ENCODE peak calls at places on chromosomes 5 and 9, in nine cellular contexts. D, E, Z, L, H, T, J, N and U are unnamed samples. For H3K36me3, the result is how much of the 10 kb centered on the place peaks cover.

GRCh38 chr9:34343090-34343489 is 13.7 kb downstream of the NUDT2 start:
- DNase-seq in D (peak), E (no peak), Z (peak), L (no peak), H (no peak), T (peak), J (no peak), N (peak), U (no peak)

GRCh38 chr5:132136906-132137305 is 63.3 kb downstream of the CSF2 start:
- DNase-seq in D (no peak), E (no peak), Z (no peak), L (no peak), H (no peak), T (no peak), J (no peak), N (no peak), U (no peak)

GRCh38 chr5:8908055-8908683 is 637.7 kb downstream of the SEMA5A start:
- DNase-seq in D (peak), E (no peak), Z (no peak), L (peak), H (peak), T (no peak), J (peak), N (no peak), U (peak)

GRCh38 chr9:79471577-79472543 is 99.9 kb upstream of the TLE4 start:
- DNase-seq in D (peak), E (no peak), Z (peak), L (no peak), H (peak), T (peak), J (no peak), N (peak), U (no peak)

GRCh38 chr5:43396762-43397304 is 15.4 kb downstream of the CCL28 start:
- DNase-seq in D (peak), E (peak), Z (peak), L (no peak), H (peak), T (peak), J (peak), N (peak), U (peak)

GRCh38 chr5:98769256-98770157 is 4.0 kb upstream of the RGMB start:
- DNase-seq in D (peak), E (peak), Z (peak), L (no peak), H (peak), T (peak), J (no peak), N (peak), U (peak)

GRCh38 chr9:121683652-121684051 is 32.2 kb downstream of the DAB2IP start:
- DNase-seq in D (no peak), E (no peak), Z (no peak), L (no peak), H (no peak), T (no peak), J (no peak), N (no peak), U (no peak)

GRCh38 chr5:173915310-173916005 is 27.3 kb downstream of the CPEB4 start:
- DNase-seq in D (no peak), E (no peak), Z (no peak), L (no peak), H (no peak), T (no peak), J (peak), N (no peak), U (no peak)

GRCh38 chr9:22237497-22238363 is 208.9 kb upstream of the DMRTA1 start:
- DNase-seq in D (no peak), E (no peak), Z (no peak), L (no peak), H (peak), T (no peak), J (peak), N (no peak), U (no peak)

GRCh38 chr9:127112056-127112455 is 10.4 kb downstream of the ANGPTL2 start:
- DNase-seq in D (no peak), E (no peak), Z (no peak), L (peak), H (no peak), T (peak), J (no peak), N (no peak), U (peak)

GRCh38 chr9:89943309-89943708 is 338.5 kb downstream of the GADD45G start:
- DNase-seq in D (no peak), E (no peak), Z (no peak), L (no peak), H (no peak), T (no peak), J (no peak), N (no peak), U (no peak)

GRCh38 chr5:126656397-126657007 is 55.8 kb downstream of the PHAX start:
- DNase-seq in D (no peak), E (no peak), Z (no peak), L (peak), H (peak), T (no peak), J (peak), N (no peak), U (peak)

GRCh38 chr5:158023266-158023665 is 164.3 kb upstream of the CLINT1 start:
- DNase-seq in D (no peak), E (no peak), Z (no peak), L (no peak), H (no peak), T (no peak), J (no peak), N (no peak), U (no peak)

GRCh38 chr5:125484272-125485002 is 738.0 kb upstream of the ZNF608 start:
- DNase-seq in D (peak), E (peak), Z (peak), L (no peak), H (peak), T (peak), J (no peak), N (peak), U (no peak)

GRCh38 chr5:106854941-106855340 is 815.8 kb downstream of the EFNA5 start:
- DNase-seq in D (no peak), E (no peak), Z (no peak), L (no peak), H (no peak), T (no peak), J (no peak), N (no peak), U (no peak)

GRCh38 chr9:114156311-114156657 is 947 bp downstream of the COL27A1 start:
- DNase-seq in D (no peak), E (no peak), Z (peak), L (no peak), H (peak), T (no peak), J (no peak), N (peak), U (no peak)

GRCh38 chr9:114155263-114155966 is at the start of gene COL27A1:
- DNase-seq in D (peak), E (peak), Z (peak), L (peak), H (peak), T (peak), J (peak), N (peak), U (peak)

GRCh38 chr9:114157516-114158176 is 2.3 kb downstream of the COL27A1 start:
- DNase-seq in D (no peak), E (no peak), Z (no peak), L (no peak), H (no peak), T (no peak), J (no peak), N (no peak), U (no peak)

GRCh38 chr9:114155967-114156294 is 594 bp downstream of the COL27A1 start:
- DNase-seq in D (no peak), E (no peak), Z (no peak), L (no peak), H (no peak), T (no peak), J (no peak), N (peak), U (peak)

DNA sequence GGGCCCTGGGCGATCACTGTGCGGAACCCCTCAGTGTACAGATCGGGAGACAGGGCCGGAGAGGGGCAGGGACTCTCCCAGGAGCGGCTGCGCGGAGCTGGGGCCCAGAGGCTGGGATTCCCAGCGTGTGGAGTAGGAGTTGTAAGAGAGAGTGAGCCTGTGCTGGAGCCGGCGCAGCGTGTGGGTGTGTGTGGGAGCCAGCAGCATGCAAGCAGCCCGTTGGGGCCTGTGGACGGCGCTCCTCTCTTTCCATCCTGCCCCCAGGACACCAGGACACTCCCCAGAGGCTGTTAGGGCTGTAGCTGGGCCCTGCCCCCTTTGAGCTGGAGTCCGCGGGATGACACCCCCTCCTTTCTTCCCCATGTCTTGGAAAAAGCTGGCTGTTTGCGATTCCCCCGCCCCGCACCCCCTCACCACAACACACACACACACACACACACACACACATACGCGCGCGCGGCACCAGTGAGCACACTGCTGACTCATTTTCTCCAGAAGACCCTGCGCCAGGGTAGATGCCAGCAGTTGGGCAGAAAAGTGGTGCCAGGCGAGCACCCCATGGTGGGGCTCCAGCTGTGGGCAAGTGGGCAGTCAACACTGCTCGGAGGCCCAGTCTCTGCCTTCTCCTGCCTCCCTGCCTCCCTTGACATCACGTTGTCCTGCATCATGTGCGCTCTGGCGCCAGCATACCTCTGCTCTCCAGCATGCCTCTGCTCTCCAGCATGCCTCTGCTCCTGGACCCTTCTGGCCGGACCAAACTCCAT is 1.5 kb downstream of the COL27A1 start:
- DNase-seq in D (peak), E (peak), Z (peak), L (no peak), H (peak), T (peak), J (no peak), N (peak), U (peak)
- H3K4me3 ChIP-seq in D (peak), E (peak), Z (peak), L (peak), H (peak), T (peak), J (no peak), N (peak), U (peak)

GRCh38 chr9:114169029-114169939 is 13.9 kb downstream of the COL27A1 start:
- DNase-seq in D (no peak), E (peak), Z (no peak), L (no peak), H (no peak), T (no peak), J (no peak), N (no peak), U (peak)

GRCh38 chr9:114169940-114170791 is 14.8 kb downstream of the COL27A1 start:
- DNase-seq in D (no peak), E (no peak), Z (no peak), L (no peak), H (no peak), T (no peak), J (no peak), N (no peak), U (no peak)

GRCh38 chr9:114172981-114173833 is 17.9 kb downstream of the COL27A1 start:
- DNase-seq in D (no peak), E (no peak), Z (no peak), L (no peak), H (peak), T (peak), J (no peak), N (no peak), U (no peak)

GRCh38 chr9:114171500-114171899 is 16.2 kb downstream of the COL27A1 start:
- DNase-seq in D (no peak), E (no peak), Z (no peak), L (no peak), H (no peak), T (no peak), J (no peak), N (no peak), U (no peak)

DNA sequence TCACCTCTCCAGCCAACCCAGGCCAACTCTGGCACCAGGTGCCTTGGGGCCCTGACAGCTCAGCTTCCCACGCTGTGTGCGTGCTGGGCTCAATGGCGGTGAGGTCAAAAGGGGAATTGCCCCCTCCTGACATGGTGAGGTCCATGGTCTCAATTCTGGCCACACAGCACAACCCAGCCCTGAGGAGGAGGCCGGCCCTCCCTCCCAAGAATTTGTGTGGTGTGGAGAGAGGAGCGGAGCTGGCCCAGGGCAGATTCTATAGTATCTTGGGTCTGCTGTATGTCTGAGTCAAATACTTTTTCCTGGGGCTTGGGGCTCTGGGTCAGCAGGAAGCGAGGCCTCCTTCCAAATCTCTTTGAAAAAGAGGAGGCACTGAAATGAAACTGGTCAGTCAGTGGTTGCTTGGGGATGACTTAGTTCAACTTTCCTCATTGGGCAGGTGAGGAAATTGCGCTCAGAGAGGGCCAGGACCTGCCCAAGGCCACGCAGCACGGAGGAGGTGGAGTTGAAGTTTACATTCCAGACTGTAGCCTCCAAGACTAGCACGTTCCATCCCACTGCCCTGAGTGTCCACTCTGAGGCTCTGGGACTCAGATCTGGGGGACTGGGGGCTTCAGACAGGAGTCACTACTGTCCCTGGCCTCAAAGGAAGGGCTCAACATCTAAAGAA is 15.6 kb downstream of the COL27A1 start:
- DNase-seq in D (no peak), E (no peak), Z (no peak), L (no peak), H (no peak), T (no peak), J (no peak), N (no peak), U (no peak)
- H3K36me3 ChIP-seq in D (under half), E (under half), Z (under half), L (half or more), H (under half), T (under half), J (under half), N (under half), U (under half)

GRCh38 chr5:55231476-55232193 is 1.8 kb downstream of the CCNO start:
- DNase-seq in D (peak), E (no peak), Z (no peak), L (no peak), H (peak), T (no peak), J (no peak), N (no peak), U (peak)

GRCh38 chr5:55234171-55234700 is 828 bp upstream of the CCNO start:
- DNase-seq in D (peak), E (no peak), Z (no peak), L (no peak), H (peak), T (no peak), J (peak), N (peak), U (peak)

GRCh38 chr5:55232985-55233928 is at the start of gene CCNO:
- DNase-seq in D (peak), E (peak), Z (peak), L (no peak), H (peak), T (peak), J (peak), N (peak), U (peak)

GRCh38 chr5:55231029-55231475 is 2.4 kb downstream of the CCNO start:
- DNase-seq in D (no peak), E (no peak), Z (no peak), L (no peak), H (no peak), T (no peak), J (no peak), N (no peak), U (no peak)

GRCh38 chr5:55232194-55232984 is 1.0 kb downstream of the CCNO start:
- DNase-seq in D (peak), E (no peak), Z (no peak), L (no peak), H (peak), T (no peak), J (no peak), N (peak), U (peak)
- H3K4me3 ChIP-seq in D (peak), E (peak), Z (peak), L (peak), H (peak), T (peak), J (peak), N (peak), U (peak)

GRCh38 chr5:179237770-179238627 is 107.3 kb downstream of the ADAMTS2 start:
- DNase-seq in D (no peak), E (peak), Z (no peak), L (no peak), H (no peak), T (no peak), J (no peak), N (no peak), U (no peak)
- H3K36me3 ChIP-seq in D (under half), E (under half), Z (under half), L (under half), H (under half), T (under half), J (under half), N (under half), U (under half)

GRCh38 chr5:65721775-65722574 is at the start of the genes NLN and SGTB:
- DNase-seq in D (peak), E (peak), Z (peak), L (peak), H (peak), T (peak), J (peak), N (peak), U (peak)
- H3K4me3 ChIP-seq in D (peak), E (peak), Z (peak), L (peak), H (peak), T (peak), J (peak), N (peak), U (peak)

DNA sequence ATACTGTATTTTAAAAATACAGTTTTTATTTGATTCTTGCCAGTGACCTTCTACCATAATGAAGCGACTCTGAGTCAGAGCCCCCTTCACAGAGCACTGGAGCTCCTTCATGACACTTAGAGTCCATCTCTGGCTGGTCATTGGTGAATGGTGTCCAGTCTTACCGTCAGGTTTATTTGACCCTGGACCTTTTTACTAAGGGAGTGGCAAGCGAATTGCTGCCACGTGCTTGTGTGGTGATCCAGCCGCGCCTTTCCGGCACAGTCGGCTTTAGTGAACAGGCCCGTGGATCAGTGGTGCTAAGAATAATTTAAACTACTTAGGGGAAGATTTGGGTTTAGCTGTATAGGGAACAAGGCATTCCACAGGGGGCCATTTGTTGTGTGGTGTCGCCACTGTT is 48.5 kb downstream of the PRRC2B start:
- DNase-seq in D (no peak), E (no peak), Z (no peak), L (no peak), H (no peak), T (no peak), J (no peak), N (no peak), U (no peak)
- H3K36me3 ChIP-seq in D (under half), E (half or more), Z (half or more), L (half or more), H (under half), T (half or more), J (under half), N (under half), U (half or more)

GRCh38 chr5:32312682-32313523 is at the start of gene MTMR12:
- DNase-seq in D (peak), E (peak), Z (peak), L (peak), H (peak), T (peak), J (peak), N (peak), U (peak)

GRCh38 chr5:32312194-32312681 is 501 bp downstream of the MTMR12 start:
- DNase-seq in D (peak), E (peak), Z (peak), L (peak), H (peak), T (peak), J (peak), N (peak), U (peak)

GRCh38 chr5:32309766-32310165 is 3.0 kb downstream of the MTMR12 start:
- DNase-seq in D (no peak), E (no peak), Z (no peak), L (no peak), H (no peak), T (no peak), J (no peak), N (no peak), U (no peak)

GRCh38 chr5:32308951-32309350 is 3.8 kb downstream of the MTMR12 start:
- DNase-seq in D (no peak), E (no peak), Z (no peak), L (no peak), H (no peak), T (no peak), J (no peak), N (no peak), U (no peak)

GRCh38 chr5:32311404-32312193 is 1.1 kb downstream of the MTMR12 start:
- DNase-seq in D (no peak), E (no peak), Z (no peak), L (peak), H (no peak), T (no peak), J (no peak), N (no peak), U (peak)
- H3K4me3 ChIP-seq in D (peak), E (peak), Z (peak), L (peak), H (peak), T (peak), J (peak), N (peak), U (peak)

GRCh38 chr5:151054713-151055112 is 26.1 kb downstream of the TNIP1 start:
- DNase-seq in D (no peak), E (peak), Z (no peak), L (no peak), H (no peak), T (no peak), J (no peak), N (no peak), U (no peak)
- H3K36me3 ChIP-seq in D (under half), E (half or more), Z (half or more), L (half or more), H (under half), T (half or more), J (under half), N (under half), U (under half)